ENCODE peak calls at places on chromosomes 5 and 9, in six cellular contexts. U, F, R, C, K and B are unnamed samples.

GRCh38 chr5:150582281-150582791 is 58.1 kb upstream of the SYNPO start:
- DNase-seq in F (no peak), R (no peak), U (peak), C (no peak), K (peak), B (no peak)

GRCh38 chr5:96752341-96753016 is 55.3 kb downstream of the ERAP1 start:
- DNase-seq in C (peak), R (peak), K (peak), F (no peak), U (peak), B (no peak)

GRCh38 chr5:150412319-150413175 is at the start of gene CD74:
- DNase-seq in R (peak), U (peak), C (peak), K (peak), F (no peak), B (peak)

GRCh38 chr9:131473891-131474290 is 28.8 kb upstream of the POMT1 start:
- DNase-seq in R (no peak), C (no peak), F (no peak), K (no peak), U (no peak), B (no peak)

GRCh38 chr5:122415481-122416120 is 103.6 kb downstream of the SNCAIP start:
- DNase-seq in R (peak), U (peak), F (peak), C (peak), K (peak), B (peak)

GRCh38 chr5:158917731-158918130 is 182.0 kb downstream of the EBF1 start:
- DNase-seq in F (no peak), C (no peak), K (no peak), R (no peak), U (no peak), B (no peak)

GRCh38 chr5:58455966-58456365 is 3.9 kb downstream of the PLK2 start:
- DNase-seq in C (no peak), U (no peak), F (no peak), R (no peak), K (no peak), B (no peak)

GRCh38 chr9:91164724-91165520 is 196.8 kb downstream of the AUH start:
- DNase-seq in F (no peak), C (peak), U (peak), K (peak), R (no peak), B (no peak)

GRCh38 chr5:176875783-176876505 is 23.2 kb downstream of the HK3 start:
- DNase-seq in R (no peak), C (no peak), K (no peak), F (no peak), U (no peak), B (no peak)

GRCh38 chr5:177309351-177310191 is 2.1 kb downstream of the MXD3 start:
- DNase-seq in U (peak), F (peak), K (peak), R (peak), C (peak), B (peak)

GRCh38 chr5:162911873-162912272 is 525.5 kb upstream of the CCNG1 start:
- DNase-seq in C (no peak), U (no peak), F (no peak), K (no peak), R (no peak), B (no peak)

GRCh38 chr5:168227001-168227400 is 64.4 kb upstream of the WWC1 start:
- DNase-seq in C (no peak), U (no peak), R (no peak), F (no peak), K (no peak), B (no peak)

GRCh38 chr5:7628248-7628647 is 222.7 kb downstream of the CFAP90 start:
- DNase-seq in U (no peak), R (no peak), C (no peak), K (no peak), F (no peak), B (no peak)

GRCh38 chr5:7678057-7678456 is 172.9 kb downstream of the CFAP90 start:
- DNase-seq in R (no peak), U (no peak), C (no peak), F (no peak), K (no peak), B (no peak)

GRCh38 chr9:108746864-108747263 is 108.9 kb downstream of the ACTL7B start:
- DNase-seq in K (no peak), F (no peak), R (no peak), C (no peak), U (no peak), B (no peak)

GRCh38 chr5:178203670-178204204 is 596 bp upstream of the HNRNPAB start:
- DNase-seq in C (no peak), K (no peak), U (no peak), F (no peak), R (no peak), B (no peak)

GRCh38 chr5:95808686-95809413 is 13.7 kb downstream of the GLRX start:
- DNase-seq in U (peak), K (peak), C (no peak), R (no peak), F (no peak), B (no peak)

GRCh38 chr5:95771109-95771708 is 40.1 kb downstream of the RHOBTB3 start:
- DNase-seq in F (no peak), U (no peak), R (no peak), C (no peak), K (no peak), B (no peak)

GRCh38 chr9:131046093-131046380 is 37.1 kb downstream of the LAMC3 start:
- DNase-seq in R (no peak), K (peak), C (no peak), U (no peak), F (no peak), B (no peak)

GRCh38 chr9:90432951-90433350 is 209.7 kb downstream of the DIRAS2 start:
- DNase-seq in F (no peak), K (peak), R (no peak), C (no peak), U (no peak), B (no peak)

GRCh38 chr5:94725142-94725541 is 106.7 kb downstream of the SLF1 start:
- DNase-seq in K (no peak), C (peak), F (no peak), U (no peak), R (no peak), B (no peak)

GRCh38 chr9:92180669-92181181 is 65.5 kb upstream of the SPTLC1 start:
- DNase-seq in C (peak), R (no peak), F (no peak), U (peak), K (peak), B (no peak)

GRCh38 chr5:149007174-149007573 is 55.7 kb downstream of the SH3TC2 start:
- DNase-seq in F (no peak), K (peak), U (peak), R (no peak), C (no peak), B (no peak)

GRCh38 chr5:170522211-170523128 is 18.6 kb downstream of the KCNIP1 start:
- DNase-seq in K (peak), R (no peak), U (no peak), C (peak), F (no peak), B (no peak)

GRCh38 chr5:179759961-179760541 is 27.4 kb downstream of the MAML1 start:
- DNase-seq in R (no peak), U (no peak), C (no peak), K (peak), F (no peak), B (no peak)

GRCh38 chr9:126532019-126532462 is 81.7 kb upstream of the LMX1B start:
- DNase-seq in K (peak), F (no peak), C (no peak), U (no peak), R (no peak), B (peak)

GRCh38 chr9:70561111-70561510 is 146.7 kb upstream of the KLF9 start:
- DNase-seq in U (no peak), K (no peak), C (no peak), R (no peak), F (no peak), B (no peak)
- H2BK15ac ChIP-seq in U (peak), K (no peak), C (no peak), R (no peak), F (no peak), B (no peak)

GRCh38 chr5:38692780-38693507 is 136.5 kb upstream of the LIFR start:
- DNase-seq in R (no peak), K (no peak), C (no peak), U (no peak), F (no peak), B (no peak)

GRCh38 chr5:38697013-38697412 is 140.6 kb upstream of the LIFR start:
- DNase-seq in R (peak), U (no peak), F (no peak), C (peak), K (no peak), B (no peak)

GRCh38 chr5:38692346-38692745 is 135.9 kb upstream of the LIFR start:
- DNase-seq in F (no peak), U (no peak), R (no peak), C (no peak), K (peak), B (no peak)

DNA sequence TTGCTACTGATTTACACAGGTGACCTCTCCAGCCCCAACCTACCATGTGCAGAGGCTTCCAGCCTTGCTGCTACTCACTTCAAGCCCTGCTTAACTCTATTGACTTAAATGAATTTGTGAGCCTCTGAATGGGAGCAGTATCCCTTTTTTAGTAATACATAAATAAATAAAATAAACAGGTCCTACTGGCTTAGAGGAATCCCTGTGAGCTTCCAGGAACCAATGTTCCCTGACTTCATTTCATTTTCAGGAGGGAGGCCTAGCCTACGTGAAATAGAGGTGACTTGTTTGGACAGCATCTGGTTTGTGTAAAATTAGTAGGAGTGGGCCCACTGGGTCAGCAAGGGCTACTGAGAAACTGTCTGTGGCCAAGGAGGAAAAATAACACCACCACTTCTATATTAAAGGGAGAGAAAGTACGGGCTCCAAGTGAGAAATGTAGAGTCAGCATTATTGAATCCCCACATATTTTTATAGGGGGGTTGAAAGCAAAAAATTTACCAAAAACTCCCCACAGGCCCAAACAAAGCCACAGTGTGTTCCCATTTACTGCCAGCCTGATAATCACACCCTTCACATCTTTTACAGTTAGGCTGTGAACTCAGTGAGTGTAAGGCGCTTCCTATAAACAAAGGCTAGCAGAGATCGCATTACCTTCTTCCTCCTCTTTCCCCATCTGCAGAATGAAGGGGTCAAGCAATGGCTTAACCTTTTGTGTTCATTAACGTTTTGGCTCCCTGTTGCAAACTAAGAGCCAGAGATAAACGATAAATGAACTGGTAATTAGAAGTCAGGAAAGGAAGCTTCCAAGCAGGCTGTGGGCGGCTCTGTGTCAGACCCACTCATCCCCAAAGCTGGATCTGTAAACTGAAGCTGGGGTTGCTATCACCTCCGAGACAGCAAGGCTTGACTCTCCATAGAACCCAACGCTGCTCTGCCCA is 138.8 kb upstream of the LIFR start:
- DNase-seq in R (peak), C (peak), U (no peak), F (no peak), K (peak), B (no peak)
- H3K27ac ChIP-seq in R (peak), C (peak), U (no peak), F (no peak), K (peak), B (no peak)

GRCh38 chr5:139389701-139390638 is at the start of gene MZB1:
- DNase-seq in F (no peak), U (no peak), R (no peak), K (no peak), C (no peak), B (no peak)

GRCh38 chr5:139386039-139386438 is 2.9 kb upstream of the SLC23A1 start:
- DNase-seq in R (no peak), U (no peak), F (no peak), K (no peak), C (no peak), B (no peak)

GRCh38 chr5:139387611-139388197 is 2.0 kb downstream of the MZB1 start:
- DNase-seq in C (no peak), K (no peak), U (no peak), F (no peak), R (no peak), B (no peak)

GRCh38 chr5:139390639-139391569 is 1.2 kb upstream of the MZB1 start:
- DNase-seq in F (no peak), C (no peak), K (no peak), R (no peak), U (no peak), B (no peak)

DNA sequence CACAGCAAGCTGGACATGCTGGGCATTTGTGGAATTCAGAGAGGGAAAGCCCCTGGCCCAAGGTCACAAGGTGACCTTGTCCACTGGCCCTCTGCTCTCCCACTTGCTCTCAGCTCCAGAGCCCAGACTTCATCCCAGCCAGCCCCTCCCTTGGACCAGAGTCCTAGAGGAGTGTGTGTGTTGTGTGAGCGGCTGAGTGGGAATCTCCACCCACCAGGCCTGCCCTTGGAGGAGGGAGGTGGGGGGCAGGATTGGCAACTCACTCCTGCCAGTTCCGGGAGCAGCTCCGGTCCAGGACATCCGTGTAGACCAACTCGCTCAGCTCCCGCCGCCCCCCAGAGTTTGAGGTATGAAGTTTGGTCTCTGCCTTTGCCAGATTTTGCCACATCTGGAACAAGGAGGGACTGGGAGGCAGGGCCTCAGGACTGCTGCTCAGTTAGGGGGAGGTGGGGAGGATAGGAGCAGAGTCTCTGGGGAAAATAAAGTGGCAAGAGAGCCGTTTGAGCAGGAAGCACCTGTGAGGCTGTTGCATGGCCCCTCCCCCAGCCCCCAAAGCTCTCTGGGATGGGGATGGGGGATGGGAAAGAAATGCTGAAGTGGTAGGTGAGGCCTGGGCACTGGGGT is 1.4 kb downstream of the MZB1 start:
- DNase-seq in U (peak), R (no peak), F (no peak), C (peak), K (no peak), B (no peak)
- H2BK15ac ChIP-seq in U (no peak), R (no peak), F (peak), C (no peak), K (no peak), B (no peak)

GRCh38 chr9:128113526-128114325 is 13.8 kb downstream of the PTGES2 start:
- DNase-seq in U (no peak), K (no peak), R (no peak), C (no peak), F (no peak), B (peak)
- H3K27ac ChIP-seq in U (no peak), K (no peak), R (no peak), C (no peak), F (no peak), B (no peak)

GRCh38 chr5:132791026-132791425 is 14.0 kb upstream of the SEPTIN8 start:
- DNase-seq in C (no peak), K (no peak), R (no peak), F (no peak), U (no peak), B (no peak)
- H2BK15ac ChIP-seq in C (no peak), K (no peak), R (no peak), F (no peak), U (no peak), B (no peak)

GRCh38 chr5:39191216-39191615 is 28.1 kb downstream of the FYB1 start:
- DNase-seq in F (no peak), U (no peak), K (no peak), R (no peak), C (no peak), B (no peak)
- H3K27ac ChIP-seq in F (no peak), U (no peak), K (no peak), R (no peak), C (no peak), B (no peak)

GRCh38 chr9:76729980-76730737 is 34.1 kb upstream of the PCA3 start:
- DNase-seq in K (no peak), F (no peak), C (no peak), U (no peak), R (no peak), B (no peak)
- H2BK15ac ChIP-seq in K (no peak), F (no peak), C (no peak), U (no peak), R (no peak), B (no peak)

DNA sequence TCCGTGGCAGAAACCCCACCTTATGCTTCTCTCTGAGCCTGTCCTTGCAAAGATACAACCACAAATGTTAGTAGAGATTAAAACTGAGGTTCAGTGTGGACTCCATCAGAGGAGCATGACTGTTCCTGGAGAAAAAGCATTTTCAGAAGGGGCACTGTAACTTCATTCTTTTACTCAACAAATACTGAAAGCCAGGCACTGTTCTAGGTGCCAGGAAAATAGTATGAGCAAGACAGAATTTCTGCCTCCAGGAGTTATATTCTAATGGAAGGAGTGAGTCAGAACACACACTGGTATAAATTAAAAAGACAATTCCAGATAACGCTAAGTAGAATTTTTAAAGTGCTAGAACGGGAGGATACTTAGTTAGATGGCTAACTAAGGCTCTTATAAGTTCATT is 251.4 kb upstream of the GAS1 start:
- DNase-seq in C (no peak), F (no peak), U (peak), K (no peak), R (no peak), B (no peak)
- H3K27ac ChIP-seq in C (no peak), F (no peak), U (no peak), K (no peak), R (no peak), B (no peak)

DNA sequence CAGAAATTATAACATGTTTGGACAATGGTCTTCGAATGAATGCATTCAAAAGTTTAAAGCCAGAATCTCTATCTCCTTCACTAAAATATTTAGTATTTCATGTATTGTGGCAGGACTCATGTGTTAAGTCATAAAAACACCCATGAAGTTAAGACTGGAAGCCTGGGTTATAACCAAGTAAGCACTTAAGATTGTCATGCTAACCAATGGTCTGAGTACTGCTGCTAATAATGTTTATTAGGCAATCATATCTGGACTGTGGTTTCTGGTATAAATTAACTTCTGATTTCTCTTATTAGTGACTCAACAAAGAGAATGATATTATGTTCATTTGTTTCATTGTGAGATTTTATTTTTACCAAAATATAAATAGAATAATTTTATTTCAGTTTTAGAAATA is 297.9 kb upstream of the EDIL3 start:
- DNase-seq in K (no peak), F (no peak), C (no peak), U (no peak), R (no peak), B (no peak)
- H2BK15ac ChIP-seq in K (no peak), F (no peak), C (no peak), U (no peak), R (no peak), B (no peak)